ENCODE peak calls at places on chromosomes 1 and 21, in four cellular contexts. A is brain microvascular endothelial cell, P is sigmoid colon, C is cardiac muscle cell. U is an unnamed sample.

GRCh38 chr1:36652586-36652985 is 169.9 kb upstream of the CSF3R start:
- DNase-seq in A (no peak), P (no peak), C (no peak), U (no peak)

GRCh38 chr1:151476083-151476482 is 16.8 kb upstream of the POGZ start:
- DNase-seq in A (no peak), P (no peak), C (no peak), U (no peak)

GRCh38 chr1:10620776-10621175 is 146.0 kb downstream of the PEX14 start:
- DNase-seq in A (no peak), P (peak; percentile 32), C (no peak), U (no peak)

GRCh38 chr21:31190516-31190915 is 152.2 kb upstream of the KRTAP19-8 start:
- DNase-seq in A (no peak), P (no peak), C (no peak), U (no peak)

GRCh38 chr1:167105841-167106461 is 12.1 kb downstream of the STYXL2 start:
- DNase-seq in A (no peak), P (no peak), C (no peak), U (no peak)

GRCh38 chr1:161772397-161772796 is 6.3 kb downstream of the ATF6 start:
- DNase-seq in A (no peak), P (no peak), C (peak; percentile 50), U (no peak)

GRCh38 chr1:30805301-30806003 is 47.9 kb upstream of the LAPTM5 start:
- DNase-seq in A (no peak), P (no peak), C (no peak), U (no peak)

GRCh38 chr1:32468791-32469190 is 3.9 kb downstream of the ZBTB8B start:
- DNase-seq in A (no peak), P (no peak), C (no peak), U (no peak)

GRCh38 chr1:184973308-184974085 is 811 bp downstream of the NIBAN1 start:
- DNase-seq in A (no peak), P (peak; percentile 76), C (peak; percentile 78), U (no peak)

GRCh38 chr1:180096584-180097318 is 57.9 kb upstream of the QSOX1 start:
- DNase-seq in A (no peak), P (no peak), C (no peak), U (no peak)

GRCh38 chr1:47235280-47235679 is 3.3 kb upstream of the TAL1 start:
- DNase-seq in A (no peak), P (no peak), C (no peak), U (no peak)

GRCh38 chr1:29584816-29585600 is 348.7 kb downstream of the PTPRU start:
- DNase-seq in A (no peak), P (no peak), C (no peak), U (peak; percentile 88)

GRCh38 chr1:79322511-79323027 is 316.0 kb upstream of the ADGRL4 start:
- DNase-seq in A (peak; percentile 35), P (no peak), C (peak; percentile 30), U (no peak)

GRCh38 chr1:5706239-5706638 is 286.0 kb downstream of the NPHP4 start:
- DNase-seq in A (no peak), P (peak; percentile 7), C (no peak), U (no peak)

GRCh38 chr1:40899230-40899870 is 37.2 kb upstream of the CITED4 start:
- DNase-seq in A (no peak), P (no peak), C (no peak), U (no peak)

GRCh38 chr1:238384381-238384780 is 493.7 kb upstream of the ZP4 start:
- DNase-seq in A (peak; percentile 4), P (no peak), C (no peak), U (no peak)

GRCh38 chr1:50779811-50780210 is 180.3 kb downstream of the FAF1 start:
- DNase-seq in A (no peak), P (no peak), C (no peak), U (no peak)

GRCh38 chr1:30329802-30330557 is 393.4 kb downstream of the MATN1 start:
- DNase-seq in A (no peak), P (no peak), C (no peak), U (no peak)

GRCh38 chr1:110645962-110646735 is 28.6 kb downstream of the KCNA3 start:
- DNase-seq in A (no peak), P (no peak), C (peak; percentile 77), U (no peak)

GRCh38 chr21:38269567-38269917 is 12.8 kb downstream of the KCNJ15 start:
- DNase-seq in A (no peak), P (no peak), C (no peak), U (no peak)

GRCh38 chr1:150515328-150516049 is at the start of gene FALEC:
- DNase-seq in A (peak; percentile 94), P (peak; percentile 99), C (peak; percentile 98), U (peak; percentile 73)

GRCh38 chr1:37919277-37919676 is 27.6 kb downstream of the INPP5B start:
- DNase-seq in A (peak; percentile 34), P (peak; percentile 22), C (peak; percentile 20), U (no peak)

GRCh38 chr1:81598623-81599022 is 202.1 kb upstream of the ADGRL2 start:
- DNase-seq in A (no peak), P (no peak), C (no peak), U (no peak)

GRCh38 chr1:224199679-224200078 is 16.6 kb downstream of the DEGS1 start:
- DNase-seq in A (no peak), P (no peak), C (no peak), U (no peak)

GRCh38 chr1:172654535-172654934 is 4.4 kb upstream of the FASLG start:
- DNase-seq in A (peak; percentile 79), P (no peak), C (peak; percentile 42), U (peak; percentile 47)

GRCh38 chr1:57206038-57206437 is 217.8 kb downstream of the DAB1 start:
- DNase-seq in A (no peak), P (no peak), C (no peak), U (no peak)

GRCh38 chr1:27519341-27520258 is 29.6 kb upstream of the WASF2 start:
- DNase-seq in A (no peak), P (no peak), C (no peak), U (no peak)

GRCh38 chr1:91278754-91279153 is 125.9 kb downstream of the HFM1 start:
- DNase-seq in A (no peak), P (no peak), C (peak; percentile 50), U (no peak)

GRCh38 chr1:152884085-152884484 is 6.0 kb downstream of the SMCP start:
- DNase-seq in A (no peak), P (no peak), C (no peak), U (no peak)

GRCh38 chr1:101908980-101909379 is 87.7 kb downstream of the OLFM3 start:
- DNase-seq in A (no peak), P (no peak), C (no peak), U (no peak)

DNA sequence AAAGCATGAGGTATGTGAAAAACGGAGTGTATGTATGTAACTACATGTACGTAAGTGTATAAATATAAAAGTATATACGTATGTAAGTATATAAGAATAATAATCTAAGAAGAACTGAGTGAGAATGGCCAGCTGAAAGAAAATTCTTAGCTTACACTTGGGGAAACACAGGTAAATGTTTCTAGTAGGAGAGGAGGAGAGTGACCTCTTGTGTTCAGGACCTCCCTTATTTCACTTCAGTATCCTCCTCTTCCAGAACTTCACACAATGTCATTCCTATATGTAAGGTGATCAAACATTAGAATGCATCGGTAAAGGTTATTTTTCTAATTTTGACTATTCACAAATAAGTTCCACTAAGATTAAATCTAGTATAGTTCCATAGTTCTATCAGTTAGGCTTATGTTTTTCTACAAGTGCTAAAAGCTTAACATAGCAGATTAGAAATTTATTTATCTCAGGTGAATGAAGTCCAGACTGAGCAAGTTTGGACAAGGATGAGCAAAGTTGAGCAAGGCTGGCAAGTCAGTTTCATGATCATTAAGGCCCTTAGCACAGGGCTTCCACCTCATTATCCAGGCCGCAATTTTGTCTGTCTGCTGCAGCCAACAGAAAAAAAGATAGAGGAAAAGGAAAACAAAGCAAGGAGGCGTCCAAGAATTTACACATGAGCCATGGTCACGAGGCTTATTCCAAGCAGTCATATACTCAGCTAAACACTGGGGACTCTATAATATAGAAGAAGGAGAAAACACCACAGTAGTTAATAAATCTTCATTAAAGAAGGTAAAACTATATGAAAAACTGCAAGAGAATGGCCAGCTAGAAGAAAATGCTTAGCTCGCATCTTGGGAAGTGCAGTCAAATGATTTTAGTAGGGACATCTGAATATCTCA is 7.1 kb upstream of the MROH9 start:
- DNase-seq in A (peak; percentile 29), P (no peak), C (peak; percentile 32), U (no peak)
- TF ChIP-seq CTCF in A (no peak), P (no peak), C (no peak), U (peak; percentile 18)

GRCh38 chr1:94004924-94005323 is 95.7 kb upstream of the GCLM start:
- DNase-seq in A (no peak), P (no peak), C (no peak), U (no peak)
- H3K36me3 ChIP-seq in A (no peaks in the 10 kb centered on the region), P (no peaks in the 10 kb centered on the region), C (no peaks in the 10 kb centered on the region), U (no peaks in the 10 kb centered on the region)

GRCh38 chr1:246607466-246607865 is 41.2 kb downstream of the CNST start:
- DNase-seq in A (no peak), P (no peak), C (no peak), U (no peak)

GRCh38 chr1:246609632-246610031 is 43.4 kb downstream of the CNST start:
- DNase-seq in A (no peak), P (no peak), C (peak; percentile 20), U (no peak)

GRCh38 chr1:246613131-246613758 is 47.0 kb downstream of the CNST start:
- DNase-seq in A (no peak), P (no peak), C (no peak), U (no peak)

GRCh38 chr1:246608616-246609376 is 42.5 kb downstream of the CNST start:
- DNase-seq in A (peak; percentile 92), P (peak; percentile 82), C (peak; percentile 95), U (peak; percentile 77)
- TF ChIP-seq CTCF in A (peak; percentile 64), P (no peak), C (peak; percentile 23), U (peak; percentile 31)

GRCh38 chr1:156246241-156246761 is 1.6 kb downstream of the PAQR6 start:
- DNase-seq in A (no peak), P (no peak), C (no peak), U (no peak)
- H3K36me3 ChIP-seq in A (peaks cover 26% of the 10 kb centered on the region), P (peaks cover 14% of the 10 kb centered on the region), C (peaks cover 9% of the 10 kb centered on the region), U (peaks cover 5% of the 10 kb centered on the region)

DNA sequence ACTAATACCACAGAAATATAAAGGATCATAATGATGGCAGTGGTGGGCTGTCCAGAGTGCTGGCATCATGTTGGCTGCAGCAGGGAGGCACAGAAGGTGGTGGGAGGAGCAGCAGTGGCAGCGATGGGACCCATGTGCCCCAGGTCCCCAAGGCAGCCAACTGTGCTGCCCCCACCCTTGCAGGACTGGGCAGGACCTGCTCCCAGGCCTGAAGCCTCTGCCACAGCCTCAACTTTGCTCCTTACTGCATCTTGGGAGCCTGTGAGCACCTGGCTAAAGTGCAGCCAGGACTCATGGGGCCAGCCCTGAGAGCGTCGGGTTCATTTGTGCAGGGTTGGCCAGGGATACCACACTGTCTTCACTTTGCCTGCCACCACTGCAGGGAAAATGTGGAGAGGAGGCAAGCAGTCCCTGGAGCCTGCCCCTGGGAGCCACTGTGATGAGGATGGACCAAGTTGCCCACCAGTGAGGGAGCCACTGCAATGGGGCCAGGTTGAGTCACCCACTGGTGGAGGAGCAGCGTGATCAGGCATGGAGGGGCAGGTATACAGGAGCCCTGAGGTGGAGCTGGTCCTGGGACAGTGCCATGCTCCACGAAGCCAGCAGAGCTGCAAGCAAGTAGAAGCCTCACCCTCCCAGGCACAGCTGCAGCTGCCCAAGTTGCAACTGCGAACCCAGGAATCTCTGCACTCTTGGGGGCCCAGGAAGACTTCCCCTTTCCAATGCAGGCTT is 25.3 kb upstream of the DENND1B start:
- DNase-seq in A (no peak), P (no peak), C (no peak), U (no peak)
- TF ChIP-seq CTCF in A (no peak), P (no peak), C (no peak), U (no peak)

U was measured in kidney epithelial cell.